ENCODE peak calls at places on chromosome 5, in ten cellular contexts. One of them, this sample, is unnamed.

GRCh38 chr5:1420211-1421195 is 24.7 kb downstream of the SLC6A3 start:
- DNase-seq in NCI-H510A treated with DMSO at 0.1 percent for 48 hours: no peak
- DNase-seq in stimulated activated naive CD8-positive, alpha-beta T cell treated with anti-CD3 and anti-CD28 coated beads, Interleukin-15, amount 100 ng/mL, for 72 hours: no peak
- DNase-seq in C1 segment of cervical spinal cord: no peak
- DNase-seq in foreskin fibroblast: no peak
- DNase-seq in RPMI7951: no peak
- DNase-seq in endothelial cell: no peak
- DNase-seq in astrocyte of the cerebellum: no peak
- DNase-seq in NCI-H2081: no peak
- DNase-seq in stimulated activated CD4-positive, alpha-beta T cell treated with anti-CD3 and anti-CD28 coated beads, Interleukin-1b, Interleukin-23, amount 100 ng/mL, for 4 hours: no peak
- DNase-seq in this sample: no peak

GRCh38 chr5:143887901-143888648 is 76.1 kb downstream of the HMHB1 start:
- DNase-seq in NCI-H510A treated with DMSO at 0.1 percent for 48 hours: no peak
- DNase-seq in stimulated activated naive CD8-positive, alpha-beta T cell treated with anti-CD3 and anti-CD28 coated beads, Interleukin-15, amount 100 ng/mL, for 72 hours: no peak
- DNase-seq in C1 segment of cervical spinal cord: no peak
- DNase-seq in foreskin fibroblast: peak
- DNase-seq in RPMI7951: peak
- DNase-seq in endothelial cell: no peak
- DNase-seq in astrocyte of the cerebellum: peak
- DNase-seq in NCI-H2081: no peak
- DNase-seq in stimulated activated CD4-positive, alpha-beta T cell treated with anti-CD3 and anti-CD28 coated beads, Interleukin-1b, Interleukin-23, amount 100 ng/mL, for 4 hours: no peak
- DNase-seq in this sample: no peak

GRCh38 chr5:153520137-153520536 is 29.7 kb downstream of the GRIA1 start:
- DNase-seq in NCI-H510A treated with DMSO at 0.1 percent for 48 hours: no peak
- DNase-seq in stimulated activated naive CD8-positive, alpha-beta T cell treated with anti-CD3 and anti-CD28 coated beads, Interleukin-15, amount 100 ng/mL, for 72 hours: no peak
- DNase-seq in C1 segment of cervical spinal cord: no peak
- DNase-seq in foreskin fibroblast: no peak
- DNase-seq in RPMI7951: no peak
- DNase-seq in endothelial cell: no peak
- DNase-seq in astrocyte of the cerebellum: no peak
- DNase-seq in NCI-H2081: no peak
- DNase-seq in stimulated activated CD4-positive, alpha-beta T cell treated with anti-CD3 and anti-CD28 coated beads, Interleukin-1b, Interleukin-23, amount 100 ng/mL, for 4 hours: no peak
- DNase-seq in this sample: no peak

GRCh38 chr5:16737620-16738364 is 121.0 kb upstream of the RETREG1 start:
- DNase-seq in NCI-H510A treated with DMSO at 0.1 percent for 48 hours: no peak
- DNase-seq in stimulated activated naive CD8-positive, alpha-beta T cell treated with anti-CD3 and anti-CD28 coated beads, Interleukin-15, amount 100 ng/mL, for 72 hours: no peak
- DNase-seq in C1 segment of cervical spinal cord: peak
- DNase-seq in foreskin fibroblast: no peak
- DNase-seq in RPMI7951: no peak
- DNase-seq in endothelial cell: no peak
- DNase-seq in astrocyte of the cerebellum: no peak
- DNase-seq in NCI-H2081: peak
- DNase-seq in stimulated activated CD4-positive, alpha-beta T cell treated with anti-CD3 and anti-CD28 coated beads, Interleukin-1b, Interleukin-23, amount 100 ng/mL, for 4 hours: no peak
- DNase-seq in this sample: no peak

GRCh38 chr5:126525630-126526245 is 69.3 kb downstream of the ALDH7A1 start:
- DNase-seq in NCI-H510A treated with DMSO at 0.1 percent for 48 hours: no peak
- DNase-seq in stimulated activated naive CD8-positive, alpha-beta T cell treated with anti-CD3 and anti-CD28 coated beads, Interleukin-15, amount 100 ng/mL, for 72 hours: no peak
- DNase-seq in C1 segment of cervical spinal cord: peak
- DNase-seq in foreskin fibroblast: peak
- DNase-seq in RPMI7951: peak
- DNase-seq in endothelial cell: peak
- DNase-seq in astrocyte of the cerebellum: no peak
- DNase-seq in NCI-H2081: no peak
- DNase-seq in stimulated activated CD4-positive, alpha-beta T cell treated with anti-CD3 and anti-CD28 coated beads, Interleukin-1b, Interleukin-23, amount 100 ng/mL, for 4 hours: no peak
- DNase-seq in this sample: peak

GRCh38 chr5:78486223-78486622 is 125.8 kb downstream of the SCAMP1 start:
- DNase-seq in NCI-H510A treated with DMSO at 0.1 percent for 48 hours: no peak
- DNase-seq in stimulated activated naive CD8-positive, alpha-beta T cell treated with anti-CD3 and anti-CD28 coated beads, Interleukin-15, amount 100 ng/mL, for 72 hours: no peak
- DNase-seq in C1 segment of cervical spinal cord: no peak
- DNase-seq in foreskin fibroblast: no peak
- DNase-seq in RPMI7951: no peak
- DNase-seq in endothelial cell: no peak
- DNase-seq in astrocyte of the cerebellum: no peak
- DNase-seq in NCI-H2081: no peak
- DNase-seq in stimulated activated CD4-positive, alpha-beta T cell treated with anti-CD3 and anti-CD28 coated beads, Interleukin-1b, Interleukin-23, amount 100 ng/mL, for 4 hours: no peak
- DNase-seq in this sample: no peak

GRCh38 chr5:141349917-141350619 is at the start of gene PCDHGB1:
- DNase-seq in NCI-H510A treated with DMSO at 0.1 percent for 48 hours: no peak
- DNase-seq in stimulated activated naive CD8-positive, alpha-beta T cell treated with anti-CD3 and anti-CD28 coated beads, Interleukin-15, amount 100 ng/mL, for 72 hours: peak
- DNase-seq in C1 segment of cervical spinal cord: no peak
- DNase-seq in foreskin fibroblast: peak
- DNase-seq in RPMI7951: peak
- DNase-seq in endothelial cell: peak
- DNase-seq in astrocyte of the cerebellum: no peak
- DNase-seq in NCI-H2081: peak
- DNase-seq in stimulated activated CD4-positive, alpha-beta T cell treated with anti-CD3 and anti-CD28 coated beads, Interleukin-1b, Interleukin-23, amount 100 ng/mL, for 4 hours: no peak
- DNase-seq in this sample: no peak

GRCh38 chr5:95411476-95411875 is 20.3 kb downstream of the FAM81B start:
- DNase-seq in NCI-H510A treated with DMSO at 0.1 percent for 48 hours: no peak
- DNase-seq in stimulated activated naive CD8-positive, alpha-beta T cell treated with anti-CD3 and anti-CD28 coated beads, Interleukin-15, amount 100 ng/mL, for 72 hours: no peak
- DNase-seq in C1 segment of cervical spinal cord: no peak
- DNase-seq in foreskin fibroblast: no peak
- DNase-seq in RPMI7951: no peak
- DNase-seq in endothelial cell: no peak
- DNase-seq in astrocyte of the cerebellum: no peak
- DNase-seq in NCI-H2081: no peak
- DNase-seq in stimulated activated CD4-positive, alpha-beta T cell treated with anti-CD3 and anti-CD28 coated beads, Interleukin-1b, Interleukin-23, amount 100 ng/mL, for 4 hours: no peak
- DNase-seq in this sample: no peak

GRCh38 chr5:111016801-111017200 is 54.7 kb upstream of the TSLP start:
- DNase-seq in NCI-H510A treated with DMSO at 0.1 percent for 48 hours: no peak
- DNase-seq in stimulated activated naive CD8-positive, alpha-beta T cell treated with anti-CD3 and anti-CD28 coated beads, Interleukin-15, amount 100 ng/mL, for 72 hours: no peak
- DNase-seq in C1 segment of cervical spinal cord: no peak
- DNase-seq in foreskin fibroblast: peak
- DNase-seq in RPMI7951: no peak
- DNase-seq in endothelial cell: no peak
- DNase-seq in astrocyte of the cerebellum: no peak
- DNase-seq in NCI-H2081: no peak
- DNase-seq in stimulated activated CD4-positive, alpha-beta T cell treated with anti-CD3 and anti-CD28 coated beads, Interleukin-1b, Interleukin-23, amount 100 ng/mL, for 4 hours: no peak
- DNase-seq in this sample: no peak

GRCh38 chr5:586751-587285 is 25.3 kb upstream of the CEP72 start:
- DNase-seq in NCI-H510A treated with DMSO at 0.1 percent for 48 hours: no peak
- DNase-seq in stimulated activated naive CD8-positive, alpha-beta T cell treated with anti-CD3 and anti-CD28 coated beads, Interleukin-15, amount 100 ng/mL, for 72 hours: no peak
- DNase-seq in C1 segment of cervical spinal cord: no peak
- DNase-seq in foreskin fibroblast: no peak
- DNase-seq in RPMI7951: no peak
- DNase-seq in endothelial cell: no peak
- DNase-seq in astrocyte of the cerebellum: no peak
- DNase-seq in NCI-H2081: no peak
- DNase-seq in stimulated activated CD4-positive, alpha-beta T cell treated with anti-CD3 and anti-CD28 coated beads, Interleukin-1b, Interleukin-23, amount 100 ng/mL, for 4 hours: no peak
- DNase-seq in this sample: no peak

GRCh38 chr5:44945743-44946142 is 137.0 kb downstream of the MRPS30 start:
- DNase-seq in NCI-H510A treated with DMSO at 0.1 percent for 48 hours: no peak
- DNase-seq in stimulated activated naive CD8-positive, alpha-beta T cell treated with anti-CD3 and anti-CD28 coated beads, Interleukin-15, amount 100 ng/mL, for 72 hours: no peak
- DNase-seq in C1 segment of cervical spinal cord: no peak
- DNase-seq in foreskin fibroblast: no peak
- DNase-seq in RPMI7951: peak
- DNase-seq in endothelial cell: no peak
- DNase-seq in astrocyte of the cerebellum: no peak
- DNase-seq in NCI-H2081: no peak
- DNase-seq in stimulated activated CD4-positive, alpha-beta T cell treated with anti-CD3 and anti-CD28 coated beads, Interleukin-1b, Interleukin-23, amount 100 ng/mL, for 4 hours: no peak
- DNase-seq in this sample: no peak

GRCh38 chr5:178213003-178213449 is 8.7 kb downstream of the HNRNPAB start:
- DNase-seq in NCI-H510A treated with DMSO at 0.1 percent for 48 hours: no peak
- DNase-seq in stimulated activated naive CD8-positive, alpha-beta T cell treated with anti-CD3 and anti-CD28 coated beads, Interleukin-15, amount 100 ng/mL, for 72 hours: no peak
- DNase-seq in C1 segment of cervical spinal cord: no peak
- DNase-seq in foreskin fibroblast: no peak
- DNase-seq in RPMI7951: no peak
- DNase-seq in endothelial cell: no peak
- DNase-seq in astrocyte of the cerebellum: no peak
- DNase-seq in NCI-H2081: no peak
- DNase-seq in stimulated activated CD4-positive, alpha-beta T cell treated with anti-CD3 and anti-CD28 coated beads, Interleukin-1b, Interleukin-23, amount 100 ng/mL, for 4 hours: no peak
- DNase-seq in this sample: no peak

GRCh38 chr5:158484246-158484645 is 615.5 kb downstream of the EBF1 start:
- DNase-seq in NCI-H510A treated with DMSO at 0.1 percent for 48 hours: no peak
- DNase-seq in stimulated activated naive CD8-positive, alpha-beta T cell treated with anti-CD3 and anti-CD28 coated beads, Interleukin-15, amount 100 ng/mL, for 72 hours: no peak
- DNase-seq in C1 segment of cervical spinal cord: no peak
- DNase-seq in foreskin fibroblast: peak
- DNase-seq in RPMI7951: peak
- DNase-seq in endothelial cell: no peak
- DNase-seq in astrocyte of the cerebellum: peak
- DNase-seq in NCI-H2081: no peak
- DNase-seq in stimulated activated CD4-positive, alpha-beta T cell treated with anti-CD3 and anti-CD28 coated beads, Interleukin-1b, Interleukin-23, amount 100 ng/mL, for 4 hours: no peak
- DNase-seq in this sample: no peak

GRCh38 chr5:133698646-133699526 is 86.5 kb upstream of the FSTL4 start:
- DNase-seq in NCI-H510A treated with DMSO at 0.1 percent for 48 hours: no peak
- DNase-seq in stimulated activated naive CD8-positive, alpha-beta T cell treated with anti-CD3 and anti-CD28 coated beads, Interleukin-15, amount 100 ng/mL, for 72 hours: peak
- DNase-seq in C1 segment of cervical spinal cord: no peak
- DNase-seq in foreskin fibroblast: no peak
- DNase-seq in RPMI7951: no peak
- DNase-seq in endothelial cell: no peak
- DNase-seq in astrocyte of the cerebellum: no peak
- DNase-seq in NCI-H2081: no peak
- DNase-seq in stimulated activated CD4-positive, alpha-beta T cell treated with anti-CD3 and anti-CD28 coated beads, Interleukin-1b, Interleukin-23, amount 100 ng/mL, for 4 hours: no peak
- DNase-seq in this sample: peak

GRCh38 chr5:140633081-140633471 is at the start of gene CD14:
- DNase-seq in NCI-H510A treated with DMSO at 0.1 percent for 48 hours: no peak
- DNase-seq in stimulated activated naive CD8-positive, alpha-beta T cell treated with anti-CD3 and anti-CD28 coated beads, Interleukin-15, amount 100 ng/mL, for 72 hours: no peak
- DNase-seq in C1 segment of cervical spinal cord: no peak
- DNase-seq in foreskin fibroblast: peak
- DNase-seq in RPMI7951: peak
- DNase-seq in endothelial cell: no peak
- DNase-seq in astrocyte of the cerebellum: no peak
- DNase-seq in NCI-H2081: no peak
- DNase-seq in stimulated activated CD4-positive, alpha-beta T cell treated with anti-CD3 and anti-CD28 coated beads, Interleukin-1b, Interleukin-23, amount 100 ng/mL, for 4 hours: no peak
- DNase-seq in this sample: peak

GRCh38 chr5:150461231-150461630 is 11.7 kb upstream of the RPS14 start:
- DNase-seq in NCI-H510A treated with DMSO at 0.1 percent for 48 hours: peak
- DNase-seq in stimulated activated naive CD8-positive, alpha-beta T cell treated with anti-CD3 and anti-CD28 coated beads, Interleukin-15, amount 100 ng/mL, for 72 hours: no peak
- DNase-seq in C1 segment of cervical spinal cord: no peak
- DNase-seq in foreskin fibroblast: no peak
- DNase-seq in RPMI7951: no peak
- DNase-seq in endothelial cell: no peak
- DNase-seq in astrocyte of the cerebellum: no peak
- DNase-seq in NCI-H2081: peak
- DNase-seq in stimulated activated CD4-positive, alpha-beta T cell treated with anti-CD3 and anti-CD28 coated beads, Interleukin-1b, Interleukin-23, amount 100 ng/mL, for 4 hours: no peak
- DNase-seq in this sample: no peak

GRCh38 chr5:145495741-145496140 is 339.4 kb downstream of the PRELID2 start:
- DNase-seq in NCI-H510A treated with DMSO at 0.1 percent for 48 hours: no peak
- DNase-seq in stimulated activated naive CD8-positive, alpha-beta T cell treated with anti-CD3 and anti-CD28 coated beads, Interleukin-15, amount 100 ng/mL, for 72 hours: no peak
- DNase-seq in C1 segment of cervical spinal cord: no peak
- DNase-seq in foreskin fibroblast: peak
- DNase-seq in RPMI7951: peak
- DNase-seq in endothelial cell: no peak
- DNase-seq in astrocyte of the cerebellum: peak
- DNase-seq in NCI-H2081: no peak
- DNase-seq in stimulated activated CD4-positive, alpha-beta T cell treated with anti-CD3 and anti-CD28 coated beads, Interleukin-1b, Interleukin-23, amount 100 ng/mL, for 4 hours: no peak
- DNase-seq in this sample: no peak

GRCh38 chr5:155004138-155004744 is 9.3 kb upstream of the KIF4B start:
- DNase-seq in NCI-H510A treated with DMSO at 0.1 percent for 48 hours: no peak
- DNase-seq in stimulated activated naive CD8-positive, alpha-beta T cell treated with anti-CD3 and anti-CD28 coated beads, Interleukin-15, amount 100 ng/mL, for 72 hours: peak
- DNase-seq in C1 segment of cervical spinal cord: no peak
- DNase-seq in foreskin fibroblast: peak
- DNase-seq in RPMI7951: no peak
- DNase-seq in endothelial cell: peak
- DNase-seq in astrocyte of the cerebellum: no peak
- DNase-seq in NCI-H2081: no peak
- DNase-seq in stimulated activated CD4-positive, alpha-beta T cell treated with anti-CD3 and anti-CD28 coated beads, Interleukin-1b, Interleukin-23, amount 100 ng/mL, for 4 hours: peak
- DNase-seq in this sample: no peak

GRCh38 chr5:106843812-106844416 is 826.8 kb downstream of the EFNA5 start:
- DNase-seq in NCI-H510A treated with DMSO at 0.1 percent for 48 hours: no peak
- DNase-seq in stimulated activated naive CD8-positive, alpha-beta T cell treated with anti-CD3 and anti-CD28 coated beads, Interleukin-15, amount 100 ng/mL, for 72 hours: no peak
- DNase-seq in C1 segment of cervical spinal cord: no peak
- DNase-seq in foreskin fibroblast: peak
- DNase-seq in RPMI7951: peak
- DNase-seq in endothelial cell: no peak
- DNase-seq in astrocyte of the cerebellum: no peak
- DNase-seq in NCI-H2081: no peak
- DNase-seq in stimulated activated CD4-positive, alpha-beta T cell treated with anti-CD3 and anti-CD28 coated beads, Interleukin-1b, Interleukin-23, amount 100 ng/mL, for 4 hours: no peak
- DNase-seq in this sample: no peak

GRCh38 chr5:50439221-50439620 is 1.9 kb downstream of the EMB start:
- DNase-seq in NCI-H510A treated with DMSO at 0.1 percent for 48 hours: no peak
- DNase-seq in stimulated activated naive CD8-positive, alpha-beta T cell treated with anti-CD3 and anti-CD28 coated beads, Interleukin-15, amount 100 ng/mL, for 72 hours: no peak
- DNase-seq in C1 segment of cervical spinal cord: no peak
- DNase-seq in foreskin fibroblast: no peak
- DNase-seq in RPMI7951: no peak
- DNase-seq in endothelial cell: no peak
- DNase-seq in astrocyte of the cerebellum: no peak
- DNase-seq in NCI-H2081: no peak
- DNase-seq in stimulated activated CD4-positive, alpha-beta T cell treated with anti-CD3 and anti-CD28 coated beads, Interleukin-1b, Interleukin-23, amount 100 ng/mL, for 4 hours: no peak
- DNase-seq in this sample: no peak

GRCh38 chr5:78801413-78801812 is 152.8 kb upstream of the LHFPL2 start:
- DNase-seq in NCI-H510A treated with DMSO at 0.1 percent for 48 hours: no peak
- DNase-seq in stimulated activated naive CD8-positive, alpha-beta T cell treated with anti-CD3 and anti-CD28 coated beads, Interleukin-15, amount 100 ng/mL, for 72 hours: no peak
- DNase-seq in C1 segment of cervical spinal cord: no peak
- DNase-seq in foreskin fibroblast: no peak
- DNase-seq in RPMI7951: peak
- DNase-seq in endothelial cell: no peak
- DNase-seq in astrocyte of the cerebellum: no peak
- DNase-seq in NCI-H2081: no peak
- DNase-seq in stimulated activated CD4-positive, alpha-beta T cell treated with anti-CD3 and anti-CD28 coated beads, Interleukin-1b, Interleukin-23, amount 100 ng/mL, for 4 hours: no peak
- DNase-seq in this sample: no peak

GRCh38 chr5:40676643-40677333 is 2.9 kb upstream of the PTGER4 start:
- DNase-seq in NCI-H510A treated with DMSO at 0.1 percent for 48 hours: no peak
- DNase-seq in stimulated activated naive CD8-positive, alpha-beta T cell treated with anti-CD3 and anti-CD28 coated beads, Interleukin-15, amount 100 ng/mL, for 72 hours: no peak
- DNase-seq in C1 segment of cervical spinal cord: no peak
- DNase-seq in foreskin fibroblast: peak
- DNase-seq in RPMI7951: peak
- DNase-seq in endothelial cell: no peak
- DNase-seq in astrocyte of the cerebellum: peak
- DNase-seq in NCI-H2081: peak
- DNase-seq in stimulated activated CD4-positive, alpha-beta T cell treated with anti-CD3 and anti-CD28 coated beads, Interleukin-1b, Interleukin-23, amount 100 ng/mL, for 4 hours: no peak
- DNase-seq in this sample: no peak

GRCh38 chr5:10564838-10565784 is 1.2 kb downstream of the ANKRD33B start:
- DNase-seq in NCI-H510A treated with DMSO at 0.1 percent for 48 hours: no peak
- DNase-seq in stimulated activated naive CD8-positive, alpha-beta T cell treated with anti-CD3 and anti-CD28 coated beads, Interleukin-15, amount 100 ng/mL, for 72 hours: peak
- DNase-seq in C1 segment of cervical spinal cord: no peak
- DNase-seq in foreskin fibroblast: peak
- DNase-seq in RPMI7951: no peak
- DNase-seq in endothelial cell: peak
- DNase-seq in astrocyte of the cerebellum: no peak
- DNase-seq in NCI-H2081: no peak
- DNase-seq in stimulated activated CD4-positive, alpha-beta T cell treated with anti-CD3 and anti-CD28 coated beads, Interleukin-1b, Interleukin-23, amount 100 ng/mL, for 4 hours: peak
- DNase-seq in this sample: no peak

GRCh38 chr5:163893301-163893700 is 387.9 kb downstream of the MAT2B start:
- DNase-seq in NCI-H510A treated with DMSO at 0.1 percent for 48 hours: no peak
- DNase-seq in stimulated activated naive CD8-positive, alpha-beta T cell treated with anti-CD3 and anti-CD28 coated beads, Interleukin-15, amount 100 ng/mL, for 72 hours: no peak
- DNase-seq in C1 segment of cervical spinal cord: no peak
- DNase-seq in foreskin fibroblast: peak
- DNase-seq in RPMI7951: no peak
- DNase-seq in endothelial cell: no peak
- DNase-seq in astrocyte of the cerebellum: no peak
- DNase-seq in NCI-H2081: no peak
- DNase-seq in stimulated activated CD4-positive, alpha-beta T cell treated with anti-CD3 and anti-CD28 coated beads, Interleukin-1b, Interleukin-23, amount 100 ng/mL, for 4 hours: no peak
- DNase-seq in this sample: no peak

GRCh38 chr5:2902186-2902585 is 150.7 kb upstream of the IRX2 start:
- DNase-seq in NCI-H510A treated with DMSO at 0.1 percent for 48 hours: no peak
- DNase-seq in stimulated activated naive CD8-positive, alpha-beta T cell treated with anti-CD3 and anti-CD28 coated beads, Interleukin-15, amount 100 ng/mL, for 72 hours: no peak
- DNase-seq in C1 segment of cervical spinal cord: no peak
- DNase-seq in foreskin fibroblast: no peak
- DNase-seq in RPMI7951: no peak
- DNase-seq in endothelial cell: no peak
- DNase-seq in astrocyte of the cerebellum: no peak
- DNase-seq in NCI-H2081: no peak
- DNase-seq in stimulated activated CD4-positive, alpha-beta T cell treated with anti-CD3 and anti-CD28 coated beads, Interleukin-1b, Interleukin-23, amount 100 ng/mL, for 4 hours: no peak
- DNase-seq in this sample: peak

GRCh38 chr5:76709762-76710161 is 6.2 kb upstream of the F2R start:
- DNase-seq in NCI-H510A treated with DMSO at 0.1 percent for 48 hours: no peak
- DNase-seq in stimulated activated naive CD8-positive, alpha-beta T cell treated with anti-CD3 and anti-CD28 coated beads, Interleukin-15, amount 100 ng/mL, for 72 hours: no peak
- DNase-seq in C1 segment of cervical spinal cord: no peak
- DNase-seq in foreskin fibroblast: peak
- DNase-seq in RPMI7951: peak
- DNase-seq in endothelial cell: no peak
- DNase-seq in astrocyte of the cerebellum: peak
- DNase-seq in NCI-H2081: no peak
- DNase-seq in stimulated activated CD4-positive, alpha-beta T cell treated with anti-CD3 and anti-CD28 coated beads, Interleukin-1b, Interleukin-23, amount 100 ng/mL, for 4 hours: no peak
- DNase-seq in this sample: no peak

GRCh38 chr5:36301858-36302603 is at the start of gene RANBP3L:
- DNase-seq in NCI-H510A treated with DMSO at 0.1 percent for 48 hours: no peak
- DNase-seq in stimulated activated naive CD8-positive, alpha-beta T cell treated with anti-CD3 and anti-CD28 coated beads, Interleukin-15, amount 100 ng/mL, for 72 hours: no peak
- DNase-seq in C1 segment of cervical spinal cord: no peak
- DNase-seq in foreskin fibroblast: peak
- DNase-seq in RPMI7951: peak
- DNase-seq in endothelial cell: no peak
- DNase-seq in astrocyte of the cerebellum: no peak
- DNase-seq in NCI-H2081: no peak
- DNase-seq in stimulated activated CD4-positive, alpha-beta T cell treated with anti-CD3 and anti-CD28 coated beads, Interleukin-1b, Interleukin-23, amount 100 ng/mL, for 4 hours: no peak
- DNase-seq in this sample: no peak

GRCh38 chr5:171934586-171934985 is 71.9 kb downstream of the FBXW11 start:
- DNase-seq in NCI-H510A treated with DMSO at 0.1 percent for 48 hours: no peak
- DNase-seq in stimulated activated naive CD8-positive, alpha-beta T cell treated with anti-CD3 and anti-CD28 coated beads, Interleukin-15, amount 100 ng/mL, for 72 hours: no peak
- DNase-seq in C1 segment of cervical spinal cord: no peak
- DNase-seq in foreskin fibroblast: no peak
- DNase-seq in RPMI7951: no peak
- DNase-seq in endothelial cell: no peak
- DNase-seq in astrocyte of the cerebellum: no peak
- DNase-seq in NCI-H2081: no peak
- DNase-seq in stimulated activated CD4-positive, alpha-beta T cell treated with anti-CD3 and anti-CD28 coated beads, Interleukin-1b, Interleukin-23, amount 100 ng/mL, for 4 hours: no peak
- DNase-seq in this sample: no peak

This sample was measured in suprapubic skin.